ENCODE peak calls at places on chromosomes 11 and 22, in seven cellular contexts. H is sciatic nerve; M is activated CD4-positive, alpha-beta T cell treated with anti-CD3 and anti-CD28 coated beads for 36 hours; C is NCI-H774; Y is H54; G is NCI-H1092 treated with DMSO at 0.1 percent for 48 hours; T is activated effector memory CD4-positive, alpha-beta T cell treated with Interleukin-2 at 50 U/mL for 16 hours. O is an unnamed sample.

GRCh38 chr22:41524809-41525449 is 19.3 kb downstream of the POLR3H start:
- DNase-seq in C (no peak), H (no peak), Y (no peak), M (peak), T (peak), G (no peak), O (no peak)

GRCh38 chr11:65500262-65501004 is 1.6 kb downstream of the MALAT1 start:
- DNase-seq in C (no peak), H (peak), M (peak), Y (no peak), G (peak), T (no peak), O (no peak)

GRCh38 chr22:31818481-31819392 is 64.9 kb downstream of the DEPDC5 start:
- DNase-seq in Y (no peak), T (no peak), G (no peak), M (peak), C (no peak), H (no peak), O (no peak)

GRCh38 chr11:131824766-131825165 is 454.4 kb downstream of the NTM start:
- DNase-seq in C (no peak), G (no peak), M (no peak), Y (no peak), H (no peak), T (no peak), O (no peak)

GRCh38 chr11:111663820-111664219 is 61.6 kb downstream of the SIK2 start:
- DNase-seq in Y (no peak), C (no peak), M (no peak), T (no peak), G (no peak), H (peak), O (no peak)

GRCh38 chr11:4025957-4026324 is 68.7 kb upstream of the RRM1 start:
- DNase-seq in H (no peak), C (no peak), G (no peak), M (no peak), T (no peak), Y (no peak), O (no peak)

GRCh38 chr11:101091781-101092180 is 37.8 kb downstream of the PGR start:
- DNase-seq in G (no peak), T (no peak), Y (no peak), C (peak), M (no peak), H (no peak), O (no peak)

GRCh38 chr22:47175151-47175760 is 412.8 kb downstream of the TBC1D22A start:
- DNase-seq in C (no peak), M (no peak), H (peak), G (no peak), Y (no peak), T (no peak), O (no peak)

GRCh38 chr11:83437939-83438338 is 151.8 kb upstream of the CCDC90B start:
- DNase-seq in G (no peak), M (no peak), T (no peak), C (no peak), Y (no peak), H (no peak), O (no peak)

GRCh38 chr11:94876645-94877445 is 96.5 kb downstream of the CWC15 start:
- DNase-seq in C (no peak), M (peak), H (peak), T (no peak), G (no peak), Y (peak), O (no peak)

GRCh38 chr11:41058138-41058537 is 401.3 kb downstream of the LRRC4C start:
- DNase-seq in M (no peak), T (no peak), G (no peak), H (no peak), Y (no peak), C (no peak), O (no peak)

GRCh38 chr22:40394607-40395006 is 24.2 kb downstream of the SGSM3 start:
- DNase-seq in Y (no peak), M (no peak), C (no peak), T (no peak), G (no peak), H (no peak), O (no peak)